ENCODE peak calls at places on chromosomes 6 and 20, in five cellular contexts. B is neuronal stem cell; J is psoas muscle; K is effector memory CD4-positive, alpha-beta T cell; D is cardiac muscle cell. O is an unnamed sample.

GRCh38 chr6:45155341-45155894 is 172.7 kb upstream of the RUNX2 start:
- DNase-seq in B (no peak), J (no peak), K (no peak), D (no peak), O (no peak)

GRCh38 chr6:23027281-23027680 is 457.9 kb downstream of the HDGFL1 start:
- DNase-seq in B (no peak), J (no peak), K (no peak), D (no peak), O (no peak)

GRCh38 chr6:89518352-89519055 is 85.6 kb downstream of the ANKRD6 start:
- DNase-seq in B (no peak), J (no peak), K (no peak), D (no peak), O (no peak)

GRCh38 chr6:54335871-54336270 is 27.6 kb downstream of the TINAG start:
- DNase-seq in B (no peak), J (no peak), K (no peak), D (no peak), O (peak; percentile 91)

GRCh38 chr6:40558102-40558501 is 29.1 kb downstream of the LRFN2 start:
- DNase-seq in B (no peak), J (no peak), K (no peak), D (no peak), O (no peak)

GRCh38 chr6:13053080-13053479 is 275.3 kb downstream of the TBC1D7 start:
- DNase-seq in B (no peak), J (no peak), K (no peak), D (no peak), O (no peak)

GRCh38 chr6:81003156-81003555 is 749.3 kb downstream of the TENT5A start:
- DNase-seq in B (no peak), J (no peak), K (no peak), D (no peak), O (no peak)

GRCh38 chr6:28929887-28930620 is 6.3 kb upstream of the TRIM27 start:
- DNase-seq in B (no peak), J (no peak), K (no peak), D (no peak), O (no peak)

GRCh38 chr6:57027301-57027700 is 19.2 kb upstream of the KIAA1586 start:
- DNase-seq in B (no peak), J (no peak), K (no peak), D (no peak), O (no peak)

GRCh38 chr6:108581237-108581931 is 20.7 kb downstream of the FOXO3 start:
- DNase-seq in B (no peak), J (peak; percentile 82), K (no peak), D (no peak), O (peak; percentile 80)

GRCh38 chr6:162124710-162125435 is 602.7 kb downstream of the PRKN start:
- DNase-seq in B (no peak), J (no peak), K (no peak), D (no peak), O (no peak)

GRCh38 chr6:139473731-139474130 is 99.3 kb upstream of the CITED2 start:
- DNase-seq in B (no peak), J (no peak), K (no peak), D (no peak), O (no peak)

GRCh38 chr6:118709859-118710350 is 58.5 kb upstream of the CEP85L start:
- DNase-seq in B (no peak), J (no peak), K (peak; percentile 58), D (peak; percentile 58), O (no peak)

GRCh38 chr20:25514747-25515340 is 70.5 kb downstream of the NINL start:
- DNase-seq in B (no peak), J (no peak), K (no peak), D (no peak), O (no peak)

GRCh38 chr6:3340891-3341290 is 82.1 kb downstream of the PSMG4 start:
- DNase-seq in B (no peak), J (no peak), K (no peak), D (peak; percentile 26), O (no peak)

GRCh38 chr6:123467437-123467836 is 169.3 kb downstream of the TRDN start:
- DNase-seq in B (no peak), J (no peak), K (no peak), D (no peak), O (no peak)

GRCh38 chr20:35129647-35130069 is 17.5 kb downstream of the EDEM2 start:
- DNase-seq in B (no peak), J (no peak), K (no peak), D (no peak), O (peak; percentile 40)

GRCh38 chr20:11766961-11767360 is 150.7 kb upstream of the BTBD3 start:
- DNase-seq in B (no peak), J (no peak), K (no peak), D (no peak), O (no peak)

GRCh38 chr6:158333094-158333493 is 20.8 kb downstream of the TULP4 start:
- DNase-seq in B (no peak), J (no peak), K (no peak), D (no peak), O (no peak)

GRCh38 chr6:158330016-158330415 is 17.8 kb downstream of the TULP4 start:
- DNase-seq in B (no peak), J (no peak), K (no peak), D (no peak), O (no peak)

GRCh38 chr6:158329531-158329930 is 17.3 kb downstream of the TULP4 start:
- DNase-seq in B (no peak), J (no peak), K (no peak), D (no peak), O (no peak)

GRCh38 chr6:158334534-158334933 is 22.3 kb downstream of the TULP4 start:
- DNase-seq in B (no peak), J (no peak), K (no peak), D (no peak), O (no peak)

GRCh38 chr6:158332237-158332636 is 20.0 kb downstream of the TULP4 start:
- DNase-seq in B (no peak), J (no peak), K (no peak), D (no peak), O (no peak)
- H3K4me1 ChIP-seq in B (no peaks in the 10 kb centered on the region), J (peaks cover 14% of the 10 kb centered on the region), K (no peaks in the 10 kb centered on the region), D (peaks cover 4% of the 10 kb centered on the region), O (no peaks in the 10 kb centered on the region)

GRCh38 chr20:32507998-32508774 is 76.9 kb downstream of the NOL4L start:
- DNase-seq in B (no peak), J (no peak), K (no peak), D (no peak), O (no peak)

GRCh38 chr20:32510601-32511357 is 74.4 kb downstream of the NOL4L start:
- DNase-seq in B (no peak), J (no peak), K (no peak), D (peak; percentile 45), O (no peak)

GRCh38 chr20:32508775-32509119 is 76.4 kb downstream of the NOL4L start:
- DNase-seq in B (no peak), J (no peak), K (no peak), D (no peak), O (no peak)

GRCh38 chr20:32510120-32510600 is 75.0 kb downstream of the NOL4L start:
- DNase-seq in B (no peak), J (no peak), K (no peak), D (no peak), O (no peak)

DNA sequence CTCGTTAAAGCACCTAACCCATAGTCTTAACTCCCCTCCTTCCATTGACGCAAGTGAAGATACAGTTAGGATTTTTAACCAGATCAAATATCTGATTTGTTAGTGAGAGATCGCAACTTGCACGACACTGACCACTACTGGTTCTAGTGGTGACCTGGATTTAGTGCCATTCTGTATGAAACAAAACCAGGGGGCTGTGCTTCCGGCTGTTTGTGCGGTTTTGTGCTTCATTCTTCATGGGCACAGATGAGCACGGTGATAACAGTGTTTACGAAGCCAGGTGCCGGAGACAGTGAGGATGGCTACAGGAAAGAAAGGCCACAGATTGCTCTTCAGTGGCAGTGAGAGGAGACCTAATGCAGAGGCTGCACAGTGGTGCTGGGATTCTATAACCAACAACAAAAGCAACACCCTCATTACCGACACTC is 75.5 kb downstream of the NOL4L start:
- DNase-seq in B (no peak), J (no peak), K (peak; percentile 60), D (no peak), O (no peak)
- H3K4me1 ChIP-seq in B (peaks cover 20% of the 10 kb centered on the region), J (no peaks in the 10 kb centered on the region), K (peaks cover 56% of the 10 kb centered on the region), D (peaks cover 42% of the 10 kb centered on the region), O (peaks cover 4% of the 10 kb centered on the region)

DNA sequence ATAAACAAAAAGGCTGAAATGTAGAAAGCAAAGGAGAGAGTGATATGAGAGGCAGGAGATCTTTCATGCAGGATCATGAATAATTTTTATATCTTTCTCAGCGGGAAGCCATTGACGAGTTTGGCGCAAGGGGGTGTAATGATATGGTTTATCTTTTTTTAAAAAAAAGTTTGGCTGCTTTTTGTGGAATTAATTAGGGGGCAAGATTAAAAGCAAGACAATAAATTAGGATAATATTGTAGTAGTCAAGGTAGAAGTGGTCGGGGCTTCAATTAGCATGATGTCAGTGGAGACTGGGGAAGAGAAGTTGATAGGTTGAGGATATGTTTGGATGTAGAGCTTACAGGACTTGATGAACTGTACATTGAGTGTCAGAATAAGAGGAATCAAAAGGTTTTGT is 4.0 kb downstream of the SENP6 start:
- DNase-seq in B (no peak), J (no peak), K (no peak), D (no peak), O (no peak)
- H3K4me1 ChIP-seq in B (no peaks in the 10 kb centered on the region), J (peaks cover 50% of the 10 kb centered on the region), K (peaks cover 35% of the 10 kb centered on the region), D (peaks cover 9% of the 10 kb centered on the region), O (peaks cover 14% of the 10 kb centered on the region)

GRCh38 chr20:44862286-44862685 is 23.2 kb upstream of the YWHAB start:
- DNase-seq in B (no peak), J (no peak), K (no peak), D (no peak), O (no peak)
- H3K4me1 ChIP-seq in B (peaks cover 12% of the 10 kb centered on the region), J (peaks cover 4% of the 10 kb centered on the region), K (no peaks in the 10 kb centered on the region), D (peaks cover 8% of the 10 kb centered on the region), O (peaks cover 15% of the 10 kb centered on the region)

DNA sequence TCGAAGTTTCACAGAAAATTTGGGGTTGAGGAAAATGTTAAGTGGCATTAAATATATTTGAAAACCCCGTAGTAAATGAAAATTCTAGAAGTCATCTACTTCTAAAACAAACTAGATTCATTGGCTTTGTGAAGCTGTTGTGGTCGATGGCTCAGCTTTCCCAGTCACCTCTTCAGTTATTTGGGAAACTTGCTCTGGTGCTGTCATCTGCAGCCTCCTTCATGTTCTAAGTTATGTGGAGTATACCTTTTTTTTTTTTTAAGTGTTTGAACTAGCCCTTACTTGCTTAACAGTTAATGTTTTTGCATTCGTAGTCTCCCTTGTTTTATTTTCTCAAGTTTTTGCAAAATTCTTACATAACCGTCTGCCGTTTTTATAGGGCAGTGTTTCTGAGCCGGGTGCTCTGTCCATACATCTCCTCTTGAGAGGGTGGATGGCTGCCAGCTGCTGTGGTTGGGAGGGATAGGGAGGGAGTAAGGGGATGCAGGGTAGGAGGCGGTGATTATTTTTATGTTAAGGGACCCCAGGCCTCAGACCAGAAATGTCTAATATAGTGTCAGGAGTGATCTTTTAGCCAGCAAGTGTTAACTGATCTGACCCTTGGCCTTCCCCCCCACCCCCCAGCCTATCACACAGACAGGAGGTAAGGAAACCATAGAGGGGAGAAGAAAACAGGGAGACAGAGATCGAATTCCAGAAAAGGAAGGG is 7.1 kb downstream of the RREB1 start:
- DNase-seq in B (no peak), J (no peak), K (no peak), D (no peak), O (no peak)
- H3K4me1 ChIP-seq in B (peaks cover 25% of the 10 kb centered on the region), J (peaks cover 57% of the 10 kb centered on the region), K (peaks cover 16% of the 10 kb centered on the region), D (peaks cover 50% of the 10 kb centered on the region), O (peaks cover 5% of the 10 kb centered on the region)